ENCODE peak calls at places on chromosomes 7 and 10, in five cellular contexts. One of them, this sample, is unnamed.

GRCh38 chr10:97083228-97083860 is 102.4 kb downstream of the SLIT1 start:
- DNase-seq in ovary: no peak
- DNase-seq in mucosa of descending colon: no peak
- DNase-seq in Peyer's patch: no peak
- DNase-seq in hepatocyte: no peak
- DNase-seq in this sample: no peak

GRCh38 chr7:69839782-69840181 is 241.5 kb downstream of the AUTS2 start:
- DNase-seq in mucosa of descending colon: no peak
- DNase-seq in hepatocyte: no peak
- DNase-seq in Peyer's patch: no peak
- DNase-seq in ovary: no peak
- DNase-seq in this sample: no peak

GRCh38 chr10:85603167-85603940 is 763.2 kb downstream of the GRID1 start:
- DNase-seq in ovary: no peak
- DNase-seq in hepatocyte: peak; percentile 28
- DNase-seq in Peyer's patch: no peak
- DNase-seq in mucosa of descending colon: no peak
- DNase-seq in this sample: no peak

GRCh38 chr10:97363071-97363470 is 28.5 kb upstream of the FRAT2 start:
- DNase-seq in ovary: no peak
- DNase-seq in mucosa of descending colon: no peak
- DNase-seq in hepatocyte: no peak
- DNase-seq in Peyer's patch: no peak
- DNase-seq in this sample: no peak

GRCh38 chr7:130888468-130888867 is 154.5 kb upstream of the KLF14 start:
- DNase-seq in hepatocyte: no peak
- DNase-seq in Peyer's patch: no peak
- DNase-seq in mucosa of descending colon: no peak
- DNase-seq in ovary: no peak
- DNase-seq in this sample: no peak

GRCh38 chr10:78944658-78945333 is 124.0 kb upstream of the ZMIZ1 start:
- DNase-seq in ovary: peak; percentile 80
- DNase-seq in Peyer's patch: peak; percentile 60
- DNase-seq in mucosa of descending colon: peak; percentile 54
- DNase-seq in hepatocyte: peak; percentile 85
- DNase-seq in this sample: peak; percentile 67

GRCh38 chr10:132111121-132111731 is 45.5 kb downstream of the JAKMIP3 start:
- DNase-seq in Peyer's patch: peak; percentile 30
- DNase-seq in mucosa of descending colon: no peak
- DNase-seq in ovary: peak; percentile 16
- DNase-seq in hepatocyte: no peak
- DNase-seq in this sample: no peak

GRCh38 chr7:46383605-46384004 is 462.5 kb upstream of the IGFBP3 start:
- DNase-seq in Peyer's patch: no peak
- DNase-seq in ovary: no peak
- DNase-seq in mucosa of descending colon: no peak
- DNase-seq in hepatocyte: no peak
- DNase-seq in this sample: no peak

GRCh38 chr7:2941201-2941859 is 97.2 kb upstream of the GNA12 start:
- DNase-seq in ovary: no peak
- DNase-seq in mucosa of descending colon: no peak
- DNase-seq in hepatocyte: no peak
- DNase-seq in Peyer's patch: peak; percentile 36
- DNase-seq in this sample: no peak

GRCh38 chr7:24706211-24707165 is 50.8 kb downstream of the GSDME start:
- DNase-seq in mucosa of descending colon: no peak
- DNase-seq in Peyer's patch: no peak
- DNase-seq in ovary: no peak
- DNase-seq in hepatocyte: no peak
- DNase-seq in this sample: no peak

GRCh38 chr7:22393825-22394458 is 37.0 kb upstream of the RAPGEF5 start:
- DNase-seq in ovary: no peak
- DNase-seq in mucosa of descending colon: no peak
- DNase-seq in hepatocyte: peak; percentile 28
- DNase-seq in Peyer's patch: no peak
- DNase-seq in this sample: no peak

GRCh38 chr7:117124585-117125220 is 171.4 kb downstream of the ST7 start:
- DNase-seq in Peyer's patch: peak; percentile 91
- DNase-seq in mucosa of descending colon: peak; percentile 87
- DNase-seq in hepatocyte: peak; percentile 87
- DNase-seq in ovary: no peak
- DNase-seq in this sample: peak; percentile 72

GRCh38 chr10:122021828-122022227 is 32.9 kb downstream of the TACC2 start:
- DNase-seq in hepatocyte: no peak
- DNase-seq in ovary: no peak
- DNase-seq in Peyer's patch: no peak
- DNase-seq in mucosa of descending colon: no peak
- DNase-seq in this sample: no peak

GRCh38 chr7:84589012-84589411 is 394.4 kb upstream of the SEMA3A start:
- DNase-seq in Peyer's patch: no peak
- DNase-seq in ovary: no peak
- DNase-seq in mucosa of descending colon: no peak
- DNase-seq in hepatocyte: no peak
- DNase-seq in this sample: no peak

GRCh38 chr7:16776053-16776452 is 22.5 kb downstream of the TSPAN13 start:
- DNase-seq in mucosa of descending colon: no peak
- DNase-seq in ovary: no peak
- DNase-seq in Peyer's patch: no peak
- DNase-seq in hepatocyte: no peak
- DNase-seq in this sample: no peak

GRCh38 chr10:78471723-78472541 is 438.3 kb downstream of the RPS24 start:
- DNase-seq in ovary: peak; percentile 64
- DNase-seq in hepatocyte: peak; percentile 50
- DNase-seq in Peyer's patch: peak; percentile 31
- DNase-seq in mucosa of descending colon: no peak
- DNase-seq in this sample: no peak

GRCh38 chr10:60524541-60524940 is 134.9 kb upstream of the ANK3 start:
- DNase-seq in ovary: no peak
- DNase-seq in mucosa of descending colon: no peak
- DNase-seq in Peyer's patch: no peak
- DNase-seq in hepatocyte: no peak
- DNase-seq in this sample: no peak

GRCh38 chr7:116577320-116577871 is 52.6 kb downstream of the CAV1 start:
- DNase-seq in ovary: no peak
- DNase-seq in mucosa of descending colon: no peak
- DNase-seq in Peyer's patch: no peak
- DNase-seq in hepatocyte: no peak
- DNase-seq in this sample: no peak

GRCh38 chr10:5023126-5023701 is 19.6 kb upstream of the AKR1C2 start:
- DNase-seq in ovary: no peak
- DNase-seq in mucosa of descending colon: peak; percentile 74
- DNase-seq in Peyer's patch: peak; percentile 68
- DNase-seq in hepatocyte: no peak
- DNase-seq in this sample: no peak
- H3K4me1 ChIP-seq in ovary: no peaks in the 10 kb centered on the region
- H3K4me1 ChIP-seq in mucosa of descending colon: peaks cover 22% of the 10 kb centered on the region
- H3K4me1 ChIP-seq in Peyer's patch: no peaks in the 10 kb centered on the region
- H3K4me1 ChIP-seq in hepatocyte: peaks cover 3% of the 10 kb centered on the region
- H3K4me1 ChIP-seq in this sample: peaks cover 30% of the 10 kb centered on the region

GRCh38 chr7:99928994-99929729 is at the start of gene GJC3:
- DNase-seq in mucosa of descending colon: peak; percentile 45
- DNase-seq in ovary: peak; percentile 46
- DNase-seq in hepatocyte: peak; percentile 75
- DNase-seq in Peyer's patch: peak; percentile 73
- DNase-seq in this sample: peak; percentile 73
- TF ChIP-seq CTCF in mucosa of descending colon: no peak
- TF ChIP-seq CTCF in ovary: no peak
- TF ChIP-seq CTCF in hepatocyte: peak; percentile 46
- TF ChIP-seq CTCF in Peyer's patch: peak; percentile 19
- TF ChIP-seq CTCF in this sample: peak; percentile 31

GRCh38 chr10:50552771-50553535 is 70.8 kb downstream of the SGMS1 start:
- DNase-seq in hepatocyte: peak; percentile 53
- DNase-seq in ovary: no peak
- DNase-seq in Peyer's patch: peak; percentile 66
- DNase-seq in mucosa of descending colon: peak; percentile 56
- DNase-seq in this sample: no peak
- H3K4me1 ChIP-seq in hepatocyte: peaks cover 30% of the 10 kb centered on the region
- H3K4me1 ChIP-seq in ovary: peaks cover 22% of the 10 kb centered on the region
- H3K4me1 ChIP-seq in Peyer's patch: no peaks in the 10 kb centered on the region
- H3K4me1 ChIP-seq in mucosa of descending colon: no peaks in the 10 kb centered on the region
- H3K4me1 ChIP-seq in this sample: peaks cover 57% of the 10 kb centered on the region

DNA sequence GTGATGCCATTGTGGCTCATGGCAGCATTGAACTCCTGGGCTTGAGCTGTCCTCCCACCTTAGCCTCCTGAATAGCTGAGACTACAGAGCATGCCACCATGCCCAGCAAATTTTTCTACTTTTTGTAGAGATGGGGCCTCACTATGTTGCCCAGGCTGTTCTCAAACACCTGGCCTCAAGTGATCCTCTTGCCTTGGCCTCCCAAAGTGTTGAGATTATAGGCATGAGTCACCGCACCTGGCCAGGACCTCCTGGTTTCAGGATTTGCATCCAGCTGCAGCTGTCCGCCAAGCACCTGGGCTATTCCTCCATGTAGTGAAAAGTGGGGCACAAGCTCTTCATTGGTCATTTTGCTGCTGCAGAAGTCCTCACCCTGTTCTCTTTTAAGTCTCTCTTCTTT is 58.9 kb downstream of the ZNF22 start:
- DNase-seq in ovary: no peak
- DNase-seq in mucosa of descending colon: no peak
- DNase-seq in Peyer's patch: no peak
- DNase-seq in hepatocyte: no peak
- DNase-seq in this sample: no peak
- TF ChIP-seq CTCF in ovary: no peak
- TF ChIP-seq CTCF in mucosa of descending colon: no peak
- TF ChIP-seq CTCF in Peyer's patch: no peak
- TF ChIP-seq CTCF in hepatocyte: no peak
- TF ChIP-seq CTCF in this sample: no peak

GRCh38 chr7:106177295-106177690 is 65.2 kb upstream of the SYPL1 start:
- DNase-seq in hepatocyte: no peak
- DNase-seq in Peyer's patch: no peak
- DNase-seq in mucosa of descending colon: no peak
- DNase-seq in ovary: no peak
- DNase-seq in this sample: no peak
- H3K4me1 ChIP-seq in hepatocyte: no peaks in the 10 kb centered on the region
- H3K4me1 ChIP-seq in Peyer's patch: no peaks in the 10 kb centered on the region
- H3K4me1 ChIP-seq in mucosa of descending colon: no peaks in the 10 kb centered on the region
- H3K4me1 ChIP-seq in ovary: peaks cover 2% of the 10 kb centered on the region
- H3K4me1 ChIP-seq in this sample: peaks cover 28% of the 10 kb centered on the region

GRCh38 chr7:155857141-155857540 is 44.9 kb upstream of the SHH start:
- DNase-seq in ovary: no peak
- DNase-seq in Peyer's patch: no peak
- DNase-seq in hepatocyte: no peak
- DNase-seq in mucosa of descending colon: no peak
- DNase-seq in this sample: no peak
- TF ChIP-seq CTCF in ovary: no peak
- TF ChIP-seq CTCF in Peyer's patch: no peak
- TF ChIP-seq CTCF in hepatocyte: no peak
- TF ChIP-seq CTCF in mucosa of descending colon: no peak
- TF ChIP-seq CTCF in this sample: no peak